ENCODE peak calls at places on chromosomes 1 and 21, in six cellular contexts. V is neural crest cell, Z is amniotic stem cell, B is PC-9, Q is HT1080, S is AG08395. P is an unnamed sample.

GRCh38 chr21:29182674-29183073 is 52.2 kb downstream of the MAP3K7CL start:
- DNase-seq in B (no peak), S (no peak), Z (no peak), V (no peak), Q (no peak), P (no peak)

GRCh38 chr1:154330669-154331068 is 5.3 kb downstream of the ATP8B2 start:
- DNase-seq in S (no peak), Z (no peak), V (no peak), Q (no peak), B (no peak), P (no peak)

GRCh38 chr1:7915826-7916225 is 24.8 kb downstream of the TNFRSF9 start:
- DNase-seq in S (no peak), V (no peak), Q (no peak), B (no peak), Z (no peak), P (no peak)

GRCh38 chr1:204286841-204287387 is 72.8 kb downstream of the PLEKHA6 start:
- DNase-seq in Z (no peak), Q (no peak), V (no peak), S (no peak), B (peak; percentile 72), P (no peak)

GRCh38 chr1:106755682-106756406 is 300.6 kb upstream of the PRMT6 start:
- DNase-seq in Q (peak; percentile 77), S (peak; percentile 33), V (no peak), Z (peak; percentile 66), B (peak; percentile 7), P (no peak)

GRCh38 chr1:158177705-158178450 is 2.8 kb upstream of the CD1D start:
- DNase-seq in B (no peak), V (peak; percentile 69), S (peak; percentile 81), Z (peak; percentile 13), Q (peak; percentile 31), P (peak; percentile 94)

GRCh38 chr1:71461416-71461815 is 380.6 kb upstream of the ZRANB2 start:
- DNase-seq in S (no peak), Q (no peak), B (no peak), Z (no peak), V (no peak), P (no peak)

GRCh38 chr1:234899041-234899787 is 229.4 kb downstream of the TOMM20 start:
- DNase-seq in S (peak; percentile 61), B (peak; percentile 82), V (no peak), Z (no peak), Q (no peak), P (no peak)

GRCh38 chr1:182126272-182126800 is 64.8 kb upstream of the ZNF648 start:
- DNase-seq in Q (no peak), V (no peak), Z (no peak), B (no peak), S (no peak), P (no peak)

GRCh38 chr1:219041141-219041540 is 132.5 kb upstream of the LYPLAL1 start:
- DNase-seq in B (no peak), Q (peak; percentile 42), V (no peak), S (peak; percentile 5), Z (no peak), P (no peak)

P was measured in glutamatergic neuron.